ENCODE peak calls at places on chromosome 16, in ten cellular contexts. One of them, this sample, is unnamed.

GRCh38 chr16:73170587-73170986 is 122.7 kb upstream of the ZFHX3 start:
- DNase-seq in AG04450: no peak
- DNase-seq in T-helper 2 cell: no peak
- DNase-seq in adrenal gland: peak
- DNase-seq in fibroblast of lung: no peak
- DNase-seq in mesothelial cell of epicardium: no peak
- DNase-seq in stimulated activated CD4-positive, alpha-beta T cell treated with anti-CD3 and anti-CD28 coated beads, Interleukin-4, amount 100 ng/mL, for 48 hours: no peak
- DNase-seq in activated naive CD8-positive, alpha-beta T cell treated with anti-CD3 and anti-CD28 coated beads for 36 hours: no peak
- DNase-seq in effector memory CD8-positive, alpha-beta T cell: no peak
- DNase-seq in M059J: no peak
- DNase-seq in this sample: no peak

GRCh38 chr16:81600275-81600674 is 155.7 kb downstream of the CMIP start:
- DNase-seq in AG04450: no peak
- DNase-seq in T-helper 2 cell: no peak
- DNase-seq in adrenal gland: no peak
- DNase-seq in fibroblast of lung: peak
- DNase-seq in mesothelial cell of epicardium: no peak
- DNase-seq in stimulated activated CD4-positive, alpha-beta T cell treated with anti-CD3 and anti-CD28 coated beads, Interleukin-4, amount 100 ng/mL, for 48 hours: no peak
- DNase-seq in activated naive CD8-positive, alpha-beta T cell treated with anti-CD3 and anti-CD28 coated beads for 36 hours: no peak
- DNase-seq in effector memory CD8-positive, alpha-beta T cell: no peak
- DNase-seq in M059J: peak
- DNase-seq in this sample: no peak

GRCh38 chr16:21260870-21261791 is 17.0 kb downstream of the CRYM start:
- DNase-seq in AG04450: peak
- DNase-seq in T-helper 2 cell: no peak
- DNase-seq in adrenal gland: peak
- DNase-seq in fibroblast of lung: peak
- DNase-seq in mesothelial cell of epicardium: no peak
- DNase-seq in stimulated activated CD4-positive, alpha-beta T cell treated with anti-CD3 and anti-CD28 coated beads, Interleukin-4, amount 100 ng/mL, for 48 hours: no peak
- DNase-seq in activated naive CD8-positive, alpha-beta T cell treated with anti-CD3 and anti-CD28 coated beads for 36 hours: no peak
- DNase-seq in effector memory CD8-positive, alpha-beta T cell: no peak
- DNase-seq in M059J: peak
- DNase-seq in this sample: no peak

GRCh38 chr16:85002099-85002541 is 9.2 kb downstream of the ZDHHC7 start:
- DNase-seq in AG04450: no peak
- DNase-seq in T-helper 2 cell: no peak
- DNase-seq in adrenal gland: no peak
- DNase-seq in fibroblast of lung: no peak
- DNase-seq in mesothelial cell of epicardium: no peak
- DNase-seq in stimulated activated CD4-positive, alpha-beta T cell treated with anti-CD3 and anti-CD28 coated beads, Interleukin-4, amount 100 ng/mL, for 48 hours: no peak
- DNase-seq in activated naive CD8-positive, alpha-beta T cell treated with anti-CD3 and anti-CD28 coated beads for 36 hours: no peak
- DNase-seq in effector memory CD8-positive, alpha-beta T cell: no peak
- DNase-seq in M059J: no peak
- DNase-seq in this sample: no peak

GRCh38 chr16:58016841-58017446 is 8.6 kb upstream of the MMP15 start:
- DNase-seq in AG04450: no peak
- DNase-seq in T-helper 2 cell: no peak
- DNase-seq in adrenal gland: no peak
- DNase-seq in fibroblast of lung: no peak
- DNase-seq in mesothelial cell of epicardium: no peak
- DNase-seq in stimulated activated CD4-positive, alpha-beta T cell treated with anti-CD3 and anti-CD28 coated beads, Interleukin-4, amount 100 ng/mL, for 48 hours: no peak
- DNase-seq in activated naive CD8-positive, alpha-beta T cell treated with anti-CD3 and anti-CD28 coated beads for 36 hours: no peak
- DNase-seq in effector memory CD8-positive, alpha-beta T cell: no peak
- DNase-seq in M059J: no peak
- DNase-seq in this sample: no peak

GRCh38 chr16:102060-102855 is 24.2 kb downstream of the MPG start:
- DNase-seq in AG04450: no peak
- DNase-seq in T-helper 2 cell: no peak
- DNase-seq in adrenal gland: peak
- DNase-seq in fibroblast of lung: peak
- DNase-seq in mesothelial cell of epicardium: no peak
- DNase-seq in stimulated activated CD4-positive, alpha-beta T cell treated with anti-CD3 and anti-CD28 coated beads, Interleukin-4, amount 100 ng/mL, for 48 hours: no peak
- DNase-seq in activated naive CD8-positive, alpha-beta T cell treated with anti-CD3 and anti-CD28 coated beads for 36 hours: no peak
- DNase-seq in effector memory CD8-positive, alpha-beta T cell: no peak
- DNase-seq in M059J: no peak
- DNase-seq in this sample: no peak

GRCh38 chr16:89357460-89357859 is 132.9 kb downstream of the ANKRD11 start:
- DNase-seq in AG04450: no peak
- DNase-seq in T-helper 2 cell: no peak
- DNase-seq in adrenal gland: peak
- DNase-seq in fibroblast of lung: no peak
- DNase-seq in mesothelial cell of epicardium: no peak
- DNase-seq in stimulated activated CD4-positive, alpha-beta T cell treated with anti-CD3 and anti-CD28 coated beads, Interleukin-4, amount 100 ng/mL, for 48 hours: no peak
- DNase-seq in activated naive CD8-positive, alpha-beta T cell treated with anti-CD3 and anti-CD28 coated beads for 36 hours: no peak
- DNase-seq in effector memory CD8-positive, alpha-beta T cell: peak
- DNase-seq in M059J: no peak
- DNase-seq in this sample: peak

GRCh38 chr16:87303431-87303930 is 13.7 kb downstream of the C16orf95 start:
- DNase-seq in AG04450: no peak
- DNase-seq in T-helper 2 cell: peak
- DNase-seq in adrenal gland: no peak
- DNase-seq in fibroblast of lung: no peak
- DNase-seq in mesothelial cell of epicardium: no peak
- DNase-seq in stimulated activated CD4-positive, alpha-beta T cell treated with anti-CD3 and anti-CD28 coated beads, Interleukin-4, amount 100 ng/mL, for 48 hours: no peak
- DNase-seq in activated naive CD8-positive, alpha-beta T cell treated with anti-CD3 and anti-CD28 coated beads for 36 hours: no peak
- DNase-seq in effector memory CD8-positive, alpha-beta T cell: no peak
- DNase-seq in M059J: peak
- DNase-seq in this sample: no peak

GRCh38 chr16:56269824-56270684 is 78.8 kb downstream of the GNAO1 start:
- DNase-seq in AG04450: peak
- DNase-seq in T-helper 2 cell: no peak
- DNase-seq in adrenal gland: no peak
- DNase-seq in fibroblast of lung: no peak
- DNase-seq in mesothelial cell of epicardium: no peak
- DNase-seq in stimulated activated CD4-positive, alpha-beta T cell treated with anti-CD3 and anti-CD28 coated beads, Interleukin-4, amount 100 ng/mL, for 48 hours: no peak
- DNase-seq in activated naive CD8-positive, alpha-beta T cell treated with anti-CD3 and anti-CD28 coated beads for 36 hours: no peak
- DNase-seq in effector memory CD8-positive, alpha-beta T cell: no peak
- DNase-seq in M059J: peak
- DNase-seq in this sample: peak

GRCh38 chr16:87921236-87921773 is 15.0 kb downstream of the CA5A start:
- DNase-seq in AG04450: no peak
- DNase-seq in T-helper 2 cell: no peak
- DNase-seq in adrenal gland: no peak
- DNase-seq in fibroblast of lung: no peak
- DNase-seq in mesothelial cell of epicardium: no peak
- DNase-seq in stimulated activated CD4-positive, alpha-beta T cell treated with anti-CD3 and anti-CD28 coated beads, Interleukin-4, amount 100 ng/mL, for 48 hours: no peak
- DNase-seq in activated naive CD8-positive, alpha-beta T cell treated with anti-CD3 and anti-CD28 coated beads for 36 hours: no peak
- DNase-seq in effector memory CD8-positive, alpha-beta T cell: no peak
- DNase-seq in M059J: no peak
- DNase-seq in this sample: no peak

GRCh38 chr16:12431547-12431946 is 372.1 kb downstream of the CPPED1 start:
- DNase-seq in AG04450: no peak
- DNase-seq in T-helper 2 cell: no peak
- DNase-seq in adrenal gland: no peak
- DNase-seq in fibroblast of lung: no peak
- DNase-seq in mesothelial cell of epicardium: no peak
- DNase-seq in stimulated activated CD4-positive, alpha-beta T cell treated with anti-CD3 and anti-CD28 coated beads, Interleukin-4, amount 100 ng/mL, for 48 hours: no peak
- DNase-seq in activated naive CD8-positive, alpha-beta T cell treated with anti-CD3 and anti-CD28 coated beads for 36 hours: no peak
- DNase-seq in effector memory CD8-positive, alpha-beta T cell: no peak
- DNase-seq in M059J: no peak
- DNase-seq in this sample: no peak

GRCh38 chr16:531494-532125 is 4.1 kb downstream of the CAPN15 start:
- DNase-seq in AG04450: no peak
- DNase-seq in T-helper 2 cell: no peak
- DNase-seq in adrenal gland: no peak
- DNase-seq in fibroblast of lung: no peak
- DNase-seq in mesothelial cell of epicardium: no peak
- DNase-seq in stimulated activated CD4-positive, alpha-beta T cell treated with anti-CD3 and anti-CD28 coated beads, Interleukin-4, amount 100 ng/mL, for 48 hours: no peak
- DNase-seq in activated naive CD8-positive, alpha-beta T cell treated with anti-CD3 and anti-CD28 coated beads for 36 hours: no peak
- DNase-seq in effector memory CD8-positive, alpha-beta T cell: no peak
- DNase-seq in M059J: no peak
- DNase-seq in this sample: no peak

GRCh38 chr16:12195296-12195695 is 218.8 kb downstream of the SNX29 start:
- DNase-seq in AG04450: no peak
- DNase-seq in T-helper 2 cell: no peak
- DNase-seq in adrenal gland: no peak
- DNase-seq in fibroblast of lung: no peak
- DNase-seq in mesothelial cell of epicardium: no peak
- DNase-seq in stimulated activated CD4-positive, alpha-beta T cell treated with anti-CD3 and anti-CD28 coated beads, Interleukin-4, amount 100 ng/mL, for 48 hours: no peak
- DNase-seq in activated naive CD8-positive, alpha-beta T cell treated with anti-CD3 and anti-CD28 coated beads for 36 hours: no peak
- DNase-seq in effector memory CD8-positive, alpha-beta T cell: no peak
- DNase-seq in M059J: peak
- DNase-seq in this sample: no peak

GRCh38 chr16:1420111-1420539 is 422 bp downstream of the UQCC4 start:
- DNase-seq in AG04450: no peak
- DNase-seq in T-helper 2 cell: no peak
- DNase-seq in adrenal gland: peak
- DNase-seq in fibroblast of lung: no peak
- DNase-seq in mesothelial cell of epicardium: no peak
- DNase-seq in stimulated activated CD4-positive, alpha-beta T cell treated with anti-CD3 and anti-CD28 coated beads, Interleukin-4, amount 100 ng/mL, for 48 hours: no peak
- DNase-seq in activated naive CD8-positive, alpha-beta T cell treated with anti-CD3 and anti-CD28 coated beads for 36 hours: no peak
- DNase-seq in effector memory CD8-positive, alpha-beta T cell: no peak
- DNase-seq in M059J: no peak
- DNase-seq in this sample: peak

GRCh38 chr16:47732806-47733150 is 271.6 kb downstream of the PHKB start:
- DNase-seq in AG04450: peak
- DNase-seq in T-helper 2 cell: no peak
- DNase-seq in adrenal gland: no peak
- DNase-seq in fibroblast of lung: peak
- DNase-seq in mesothelial cell of epicardium: no peak
- DNase-seq in stimulated activated CD4-positive, alpha-beta T cell treated with anti-CD3 and anti-CD28 coated beads, Interleukin-4, amount 100 ng/mL, for 48 hours: no peak
- DNase-seq in activated naive CD8-positive, alpha-beta T cell treated with anti-CD3 and anti-CD28 coated beads for 36 hours: peak
- DNase-seq in effector memory CD8-positive, alpha-beta T cell: no peak
- DNase-seq in M059J: peak
- DNase-seq in this sample: no peak

GRCh38 chr16:81673432-81673831 is 105.7 kb upstream of the PLCG2 start:
- DNase-seq in AG04450: no peak
- DNase-seq in T-helper 2 cell: no peak
- DNase-seq in adrenal gland: no peak
- DNase-seq in fibroblast of lung: no peak
- DNase-seq in mesothelial cell of epicardium: no peak
- DNase-seq in stimulated activated CD4-positive, alpha-beta T cell treated with anti-CD3 and anti-CD28 coated beads, Interleukin-4, amount 100 ng/mL, for 48 hours: no peak
- DNase-seq in activated naive CD8-positive, alpha-beta T cell treated with anti-CD3 and anti-CD28 coated beads for 36 hours: no peak
- DNase-seq in effector memory CD8-positive, alpha-beta T cell: no peak
- DNase-seq in M059J: no peak
- DNase-seq in this sample: no peak

GRCh38 chr16:57405194-57405593 is 627 bp downstream of the CCL17 start:
- DNase-seq in AG04450: no peak
- DNase-seq in T-helper 2 cell: no peak
- DNase-seq in adrenal gland: no peak
- DNase-seq in fibroblast of lung: no peak
- DNase-seq in mesothelial cell of epicardium: no peak
- DNase-seq in stimulated activated CD4-positive, alpha-beta T cell treated with anti-CD3 and anti-CD28 coated beads, Interleukin-4, amount 100 ng/mL, for 48 hours: no peak
- DNase-seq in activated naive CD8-positive, alpha-beta T cell treated with anti-CD3 and anti-CD28 coated beads for 36 hours: no peak
- DNase-seq in effector memory CD8-positive, alpha-beta T cell: no peak
- DNase-seq in M059J: no peak
- DNase-seq in this sample: no peak

GRCh38 chr16:84947022-84947421 is 64.3 kb downstream of the ZDHHC7 start:
- DNase-seq in AG04450: no peak
- DNase-seq in T-helper 2 cell: no peak
- DNase-seq in adrenal gland: peak
- DNase-seq in fibroblast of lung: no peak
- DNase-seq in mesothelial cell of epicardium: no peak
- DNase-seq in stimulated activated CD4-positive, alpha-beta T cell treated with anti-CD3 and anti-CD28 coated beads, Interleukin-4, amount 100 ng/mL, for 48 hours: no peak
- DNase-seq in activated naive CD8-positive, alpha-beta T cell treated with anti-CD3 and anti-CD28 coated beads for 36 hours: no peak
- DNase-seq in effector memory CD8-positive, alpha-beta T cell: no peak
- DNase-seq in M059J: no peak
- DNase-seq in this sample: no peak

GRCh38 chr16:87132361-87133014 is 184.7 kb downstream of the C16orf95 start:
- DNase-seq in AG04450: peak
- DNase-seq in T-helper 2 cell: no peak
- DNase-seq in adrenal gland: no peak
- DNase-seq in fibroblast of lung: peak
- DNase-seq in mesothelial cell of epicardium: peak
- DNase-seq in stimulated activated CD4-positive, alpha-beta T cell treated with anti-CD3 and anti-CD28 coated beads, Interleukin-4, amount 100 ng/mL, for 48 hours: no peak
- DNase-seq in activated naive CD8-positive, alpha-beta T cell treated with anti-CD3 and anti-CD28 coated beads for 36 hours: no peak
- DNase-seq in effector memory CD8-positive, alpha-beta T cell: no peak
- DNase-seq in M059J: peak
- DNase-seq in this sample: peak

GRCh38 chr16:86303787-86304685 is 206.3 kb upstream of the FOXF1 start:
- DNase-seq in AG04450: no peak
- DNase-seq in T-helper 2 cell: no peak
- DNase-seq in adrenal gland: peak
- DNase-seq in fibroblast of lung: peak
- DNase-seq in mesothelial cell of epicardium: no peak
- DNase-seq in stimulated activated CD4-positive, alpha-beta T cell treated with anti-CD3 and anti-CD28 coated beads, Interleukin-4, amount 100 ng/mL, for 48 hours: no peak
- DNase-seq in activated naive CD8-positive, alpha-beta T cell treated with anti-CD3 and anti-CD28 coated beads for 36 hours: no peak
- DNase-seq in effector memory CD8-positive, alpha-beta T cell: no peak
- DNase-seq in M059J: no peak
- DNase-seq in this sample: no peak

GRCh38 chr16:82439678-82440293 is 187.0 kb upstream of the CDH13 start:
- DNase-seq in AG04450: no peak
- DNase-seq in T-helper 2 cell: no peak
- DNase-seq in adrenal gland: no peak
- DNase-seq in fibroblast of lung: no peak
- DNase-seq in mesothelial cell of epicardium: no peak
- DNase-seq in stimulated activated CD4-positive, alpha-beta T cell treated with anti-CD3 and anti-CD28 coated beads, Interleukin-4, amount 100 ng/mL, for 48 hours: no peak
- DNase-seq in activated naive CD8-positive, alpha-beta T cell treated with anti-CD3 and anti-CD28 coated beads for 36 hours: no peak
- DNase-seq in effector memory CD8-positive, alpha-beta T cell: no peak
- DNase-seq in M059J: peak
- DNase-seq in this sample: no peak

GRCh38 chr16:54242199-54242598 is 44.4 kb downstream of the IRX3 start:
- DNase-seq in AG04450: no peak
- DNase-seq in T-helper 2 cell: no peak
- DNase-seq in adrenal gland: no peak
- DNase-seq in fibroblast of lung: no peak
- DNase-seq in mesothelial cell of epicardium: peak
- DNase-seq in stimulated activated CD4-positive, alpha-beta T cell treated with anti-CD3 and anti-CD28 coated beads, Interleukin-4, amount 100 ng/mL, for 48 hours: no peak
- DNase-seq in activated naive CD8-positive, alpha-beta T cell treated with anti-CD3 and anti-CD28 coated beads for 36 hours: no peak
- DNase-seq in effector memory CD8-positive, alpha-beta T cell: no peak
- DNase-seq in M059J: no peak
- DNase-seq in this sample: no peak

GRCh38 chr16:56609463-56609921 is 1.1 kb downstream of the MT2A start:
- DNase-seq in AG04450: no peak
- DNase-seq in T-helper 2 cell: peak
- DNase-seq in adrenal gland: peak
- DNase-seq in fibroblast of lung: peak
- DNase-seq in mesothelial cell of epicardium: peak
- DNase-seq in stimulated activated CD4-positive, alpha-beta T cell treated with anti-CD3 and anti-CD28 coated beads, Interleukin-4, amount 100 ng/mL, for 48 hours: peak
- DNase-seq in activated naive CD8-positive, alpha-beta T cell treated with anti-CD3 and anti-CD28 coated beads for 36 hours: peak
- DNase-seq in effector memory CD8-positive, alpha-beta T cell: peak
- DNase-seq in M059J: peak
- DNase-seq in this sample: peak

GRCh38 chr16:14501331-14502255 is 128.5 kb downstream of the PARN start:
- DNase-seq in AG04450: peak
- DNase-seq in T-helper 2 cell: peak
- DNase-seq in adrenal gland: peak
- DNase-seq in fibroblast of lung: peak
- DNase-seq in mesothelial cell of epicardium: peak
- DNase-seq in stimulated activated CD4-positive, alpha-beta T cell treated with anti-CD3 and anti-CD28 coated beads, Interleukin-4, amount 100 ng/mL, for 48 hours: no peak
- DNase-seq in activated naive CD8-positive, alpha-beta T cell treated with anti-CD3 and anti-CD28 coated beads for 36 hours: peak
- DNase-seq in effector memory CD8-positive, alpha-beta T cell: no peak
- DNase-seq in M059J: peak
- DNase-seq in this sample: peak

GRCh38 chr16:23903001-23903414 is 67.2 kb downstream of the PRKCB start:
- DNase-seq in AG04450: no peak
- DNase-seq in T-helper 2 cell: no peak
- DNase-seq in adrenal gland: no peak
- DNase-seq in fibroblast of lung: no peak
- DNase-seq in mesothelial cell of epicardium: no peak
- DNase-seq in stimulated activated CD4-positive, alpha-beta T cell treated with anti-CD3 and anti-CD28 coated beads, Interleukin-4, amount 100 ng/mL, for 48 hours: no peak
- DNase-seq in activated naive CD8-positive, alpha-beta T cell treated with anti-CD3 and anti-CD28 coated beads for 36 hours: no peak
- DNase-seq in effector memory CD8-positive, alpha-beta T cell: no peak
- DNase-seq in M059J: peak
- DNase-seq in this sample: no peak

GRCh38 chr16:28845173-28846079 is 722 bp downstream of the TUFM start:
- DNase-seq in AG04450: no peak
- DNase-seq in T-helper 2 cell: peak
- DNase-seq in adrenal gland: peak
- DNase-seq in fibroblast of lung: no peak
- DNase-seq in mesothelial cell of epicardium: no peak
- DNase-seq in stimulated activated CD4-positive, alpha-beta T cell treated with anti-CD3 and anti-CD28 coated beads, Interleukin-4, amount 100 ng/mL, for 48 hours: peak
- DNase-seq in activated naive CD8-positive, alpha-beta T cell treated with anti-CD3 and anti-CD28 coated beads for 36 hours: peak
- DNase-seq in effector memory CD8-positive, alpha-beta T cell: no peak
- DNase-seq in M059J: peak
- DNase-seq in this sample: no peak

GRCh38 chr16:88561485-88562369 is 8.5 kb upstream of the ZC3H18 start:
- DNase-seq in AG04450: peak
- DNase-seq in T-helper 2 cell: peak
- DNase-seq in adrenal gland: peak
- DNase-seq in fibroblast of lung: peak
- DNase-seq in mesothelial cell of epicardium: peak
- DNase-seq in stimulated activated CD4-positive, alpha-beta T cell treated with anti-CD3 and anti-CD28 coated beads, Interleukin-4, amount 100 ng/mL, for 48 hours: peak
- DNase-seq in activated naive CD8-positive, alpha-beta T cell treated with anti-CD3 and anti-CD28 coated beads for 36 hours: peak
- DNase-seq in effector memory CD8-positive, alpha-beta T cell: peak
- DNase-seq in M059J: peak
- DNase-seq in this sample: peak

GRCh38 chr16:20763461-20764232 is at the start of gene ACSM3:
- DNase-seq in AG04450: peak
- DNase-seq in T-helper 2 cell: peak
- DNase-seq in adrenal gland: peak
- DNase-seq in fibroblast of lung: peak
- DNase-seq in mesothelial cell of epicardium: peak
- DNase-seq in stimulated activated CD4-positive, alpha-beta T cell treated with anti-CD3 and anti-CD28 coated beads, Interleukin-4, amount 100 ng/mL, for 48 hours: peak
- DNase-seq in activated naive CD8-positive, alpha-beta T cell treated with anti-CD3 and anti-CD28 coated beads for 36 hours: peak
- DNase-seq in effector memory CD8-positive, alpha-beta T cell: peak
- DNase-seq in M059J: peak
- DNase-seq in this sample: peak

This sample was measured in hippocampal formation.